ENCODE peak calls at places on chromosomes 1 and 21, in four cellular contexts. One of them, this sample, is unnamed.

GRCh38 chr1:227521782-227522181 is 41.6 kb upstream of the ZNF678 start:
- DNase-seq in K562: no peak
- DNase-seq in A549: no peak
- DNase-seq in IMR-90: no peak
- DNase-seq in this sample: no peak

GRCh38 chr1:21297975-21298374 is 7.7 kb upstream of the ECE1 start:
- DNase-seq in K562: no peak
- DNase-seq in A549: no peak
- DNase-seq in IMR-90: no peak
- DNase-seq in this sample: no peak

GRCh38 chr1:53547321-53547720 is 88.1 kb downstream of the DMRTB1 start:
- DNase-seq in K562: no peak
- DNase-seq in A549: no peak
- DNase-seq in IMR-90: no peak
- DNase-seq in this sample: no peak

GRCh38 chr1:31483012-31483946 is 70.3 kb downstream of the SERINC2 start:
- DNase-seq in K562: no peak
- DNase-seq in A549: peak; percentile 43
- DNase-seq in IMR-90: peak; percentile 96
- DNase-seq in this sample: no peak

GRCh38 chr21:31482460-31482859 is 138.4 kb upstream of the TIAM1 start:
- DNase-seq in K562: no peak
- DNase-seq in A549: no peak
- DNase-seq in IMR-90: no peak
- DNase-seq in this sample: no peak

GRCh38 chr1:23556661-23557470 is 2.4 kb downstream of the ID3 start:
- DNase-seq in K562: no peak
- DNase-seq in A549: peak; percentile 82
- DNase-seq in IMR-90: peak; percentile 86
- DNase-seq in this sample: peak; percentile 75

GRCh38 chr1:234186037-234186688 is 187.1 kb upstream of the COA6 start:
- DNase-seq in K562: no peak
- DNase-seq in A549: peak; percentile 86
- DNase-seq in IMR-90: peak; percentile 42
- DNase-seq in this sample: peak; percentile 6

GRCh38 chr21:15928686-15929085 is 198.9 kb downstream of the USP25 start:
- DNase-seq in K562: no peak
- DNase-seq in A549: no peak
- DNase-seq in IMR-90: no peak
- DNase-seq in this sample: no peak

GRCh38 chr1:55141295-55141893 is 73.8 kb downstream of the USP24 start:
- DNase-seq in K562: no peak
- DNase-seq in A549: no peak
- DNase-seq in IMR-90: no peak
- DNase-seq in this sample: no peak

GRCh38 chr21:34545079-34545884 is 33.3 kb upstream of the KCNE1 start:
- DNase-seq in K562: no peak
- DNase-seq in A549: peak; percentile 31
- DNase-seq in IMR-90: peak; percentile 73
- DNase-seq in this sample: peak; percentile 62

GRCh38 chr21:31354604-31355443 is 10.8 kb upstream of the TIAM1 start:
- DNase-seq in K562: no peak
- DNase-seq in A549: peak; percentile 11
- DNase-seq in IMR-90: peak; percentile 87
- DNase-seq in this sample: no peak

GRCh38 chr1:205450448-205450847 is 5.4 kb downstream of the BLACAT1 start:
- DNase-seq in K562: peak; percentile 46
- DNase-seq in A549: no peak
- DNase-seq in IMR-90: no peak
- DNase-seq in this sample: peak; percentile 68

GRCh38 chr1:202713110-202713509 is 2.9 kb upstream of the SYT2 start:
- DNase-seq in K562: no peak
- DNase-seq in A549: peak; percentile 57
- DNase-seq in IMR-90: no peak
- DNase-seq in this sample: no peak

GRCh38 chr1:111225717-111226400 is 1.7 kb upstream of the CHI3L2 start:
- DNase-seq in K562: no peak
- DNase-seq in A549: no peak
- DNase-seq in IMR-90: peak; percentile 36
- DNase-seq in this sample: no peak

GRCh38 chr21:37074546-37074945 is 1.5 kb downstream of the TTC3 start:
- DNase-seq in K562: no peak
- DNase-seq in A549: no peak
- DNase-seq in IMR-90: no peak
- DNase-seq in this sample: no peak

GRCh38 chr21:25281134-25281533 is 326.1 kb downstream of the MRPL39 start:
- DNase-seq in K562: no peak
- DNase-seq in A549: no peak
- DNase-seq in IMR-90: no peak
- DNase-seq in this sample: no peak

GRCh38 chr1:5165747-5166146 is 511.3 kb downstream of the AJAP1 start:
- DNase-seq in K562: no peak
- DNase-seq in A549: no peak
- DNase-seq in IMR-90: no peak
- DNase-seq in this sample: no peak

GRCh38 chr1:115144176-115144575 is 54.9 kb upstream of the TSPAN2 start:
- DNase-seq in K562: no peak
- DNase-seq in A549: no peak
- DNase-seq in IMR-90: no peak
- DNase-seq in this sample: no peak

GRCh38 chr1:155127672-155128468 is at the start of gene EFNA1:
- DNase-seq in K562: peak; percentile 78
- DNase-seq in A549: peak; percentile 59
- DNase-seq in IMR-90: no peak
- DNase-seq in this sample: peak; percentile 59

GRCh38 chr1:145845144-145845513 is 301 bp upstream of the NUDT17 start:
- DNase-seq in K562: no peak
- DNase-seq in A549: no peak
- DNase-seq in IMR-90: no peak
- DNase-seq in this sample: no peak

GRCh38 chr1:27336756-27337155 is 5.1 kb upstream of the SYTL1 start:
- DNase-seq in K562: no peak
- DNase-seq in A549: no peak
- DNase-seq in IMR-90: no peak
- DNase-seq in this sample: no peak

GRCh38 chr1:49389699-49390098 is 613.0 kb upstream of the BEND5 start:
- DNase-seq in K562: no peak
- DNase-seq in A549: no peak
- DNase-seq in IMR-90: no peak
- DNase-seq in this sample: no peak

GRCh38 chr1:152252157-152252556 is 28.2 kb upstream of the HRNR start:
- DNase-seq in K562: no peak
- DNase-seq in A549: no peak
- DNase-seq in IMR-90: no peak
- DNase-seq in this sample: no peak

GRCh38 chr1:22332166-22332717 is 119.4 kb upstream of the ZBTB40 start:
- DNase-seq in K562: no peak
- DNase-seq in A549: no peak
- DNase-seq in IMR-90: no peak
- DNase-seq in this sample: no peak

GRCh38 chr1:97820470-97821188 is 100.2 kb downstream of the DPYD start:
- DNase-seq in K562: no peak
- DNase-seq in A549: peak; percentile 33
- DNase-seq in IMR-90: peak; percentile 58
- DNase-seq in this sample: peak; percentile 5

GRCh38 chr1:243411472-243411871 is 155.6 kb downstream of the SDCCAG8 start:
- DNase-seq in K562: no peak
- DNase-seq in A549: no peak
- DNase-seq in IMR-90: no peak
- DNase-seq in this sample: no peak

GRCh38 chr1:26946270-26946669 is 14.0 kb downstream of the KDF1 start:
- DNase-seq in K562: no peak
- DNase-seq in A549: no peak
- DNase-seq in IMR-90: no peak
- DNase-seq in this sample: no peak

GRCh38 chr1:97379387-97380075 is 541.3 kb downstream of the DPYD start:
- DNase-seq in K562: no peak
- DNase-seq in A549: no peak
- DNase-seq in IMR-90: peak; percentile 86
- DNase-seq in this sample: no peak

GRCh38 chr1:112251766-112252506 is 144.1 kb upstream of the CTTNBP2NL start:
- DNase-seq in K562: no peak
- DNase-seq in A549: peak; percentile 72
- DNase-seq in IMR-90: peak; percentile 32
- DNase-seq in this sample: no peak

GRCh38 chr1:165114022-165114888 is 242.3 kb downstream of the LMX1A start:
- DNase-seq in K562: peak; percentile 45
- DNase-seq in A549: peak; percentile 59
- DNase-seq in IMR-90: peak; percentile 30
- DNase-seq in this sample: peak; percentile 35

GRCh38 chr1:109478806-109479205 is 4.9 kb upstream of the ATXN7L2 start:
- DNase-seq in K562: peak; percentile 72
- DNase-seq in A549: no peak
- DNase-seq in IMR-90: no peak
- DNase-seq in this sample: no peak

GRCh38 chr1:17090844-17091243 is 28.4 kb downstream of the PADI2 start:
- DNase-seq in K562: no peak
- DNase-seq in A549: no peak
- DNase-seq in IMR-90: no peak
- DNase-seq in this sample: no peak

GRCh38 chr1:9018372-9018771 is 7.9 kb downstream of the SLC2A7 start:
- DNase-seq in K562: no peak
- DNase-seq in A549: no peak
- DNase-seq in IMR-90: no peak
- DNase-seq in this sample: no peak

GRCh38 chr1:109498161-109498801 is 4.4 kb downstream of the CYB561D1 start:
- DNase-seq in K562: peak; percentile 68
- DNase-seq in A549: peak; percentile 28
- DNase-seq in IMR-90: peak; percentile 46
- DNase-seq in this sample: no peak

GRCh38 chr1:112769611-112770010 is 54.5 kb upstream of the PPM1J start:
- DNase-seq in K562: no peak
- DNase-seq in A549: no peak
- DNase-seq in IMR-90: peak; percentile 27
- DNase-seq in this sample: no peak

GRCh38 chr1:5907386-5907785 is 84.8 kb downstream of the NPHP4 start:
- DNase-seq in K562: no peak
- DNase-seq in A549: no peak
- DNase-seq in IMR-90: no peak
- DNase-seq in this sample: no peak

GRCh38 chr1:235407419-235407818 is 40.2 kb downstream of the TBCE start:
- DNase-seq in K562: no peak
- DNase-seq in A549: no peak
- DNase-seq in IMR-90: no peak
- DNase-seq in this sample: no peak

GRCh38 chr1:231636157-231636556 is 9.6 kb downstream of the DISC1 start:
- DNase-seq in K562: no peak
- DNase-seq in A549: peak; percentile 31
- DNase-seq in IMR-90: peak; percentile 80
- DNase-seq in this sample: peak; percentile 67

GRCh38 chr1:170735366-170736263 is 71.7 kb downstream of the PRRX1 start:
- DNase-seq in K562: no peak
- DNase-seq in A549: no peak
- DNase-seq in IMR-90: no peak
- DNase-seq in this sample: no peak
- TF ChIP-seq MAFK in K562: no peak
- TF ChIP-seq MAFK in A549: no peak
- TF ChIP-seq MAFK in IMR-90: no peak
- TF ChIP-seq MAFK in this sample: no peak

GRCh38 chr1:47786301-47786700 is 210.9 kb downstream of the TRABD2B start:
- DNase-seq in K562: no peak
- DNase-seq in A549: no peak
- DNase-seq in IMR-90: no peak
- DNase-seq in this sample: no peak
- TF ChIP-seq MAFK in K562: no peak
- TF ChIP-seq MAFK in A549: no peak
- TF ChIP-seq MAFK in IMR-90: no peak
- TF ChIP-seq MAFK in this sample: no peak

GRCh38 chr1:46333300-46334029 is 7.1 kb upstream of the NSUN4 start:
- DNase-seq in K562: no peak
- DNase-seq in A549: peak; percentile 51
- DNase-seq in IMR-90: peak; percentile 31
- DNase-seq in this sample: peak; percentile 63
- TF ChIP-seq MAFK in K562: no peak
- TF ChIP-seq MAFK in A549: no peak
- TF ChIP-seq MAFK in IMR-90: no peak
- TF ChIP-seq MAFK in this sample: no peak

GRCh38 chr21:45582128-45582527 is 39.9 kb upstream of the SLC19A1 start:
- DNase-seq in K562: peak; percentile 17
- DNase-seq in A549: no peak
- DNase-seq in IMR-90: no peak
- DNase-seq in this sample: no peak

GRCh38 chr21:45581322-45581712 is 39.1 kb upstream of the SLC19A1 start:
- DNase-seq in K562: peak; percentile 7
- DNase-seq in A549: no peak
- DNase-seq in IMR-90: no peak
- DNase-seq in this sample: no peak

GRCh38 chr21:45586289-45586858 is 44.1 kb upstream of the SLC19A1 start:
- DNase-seq in K562: no peak
- DNase-seq in A549: no peak
- DNase-seq in IMR-90: no peak
- DNase-seq in this sample: no peak

GRCh38 chr21:45584786-45585185 is 42.5 kb upstream of the SLC19A1 start:
- DNase-seq in K562: no peak
- DNase-seq in A549: no peak
- DNase-seq in IMR-90: no peak
- DNase-seq in this sample: no peak

DNA sequence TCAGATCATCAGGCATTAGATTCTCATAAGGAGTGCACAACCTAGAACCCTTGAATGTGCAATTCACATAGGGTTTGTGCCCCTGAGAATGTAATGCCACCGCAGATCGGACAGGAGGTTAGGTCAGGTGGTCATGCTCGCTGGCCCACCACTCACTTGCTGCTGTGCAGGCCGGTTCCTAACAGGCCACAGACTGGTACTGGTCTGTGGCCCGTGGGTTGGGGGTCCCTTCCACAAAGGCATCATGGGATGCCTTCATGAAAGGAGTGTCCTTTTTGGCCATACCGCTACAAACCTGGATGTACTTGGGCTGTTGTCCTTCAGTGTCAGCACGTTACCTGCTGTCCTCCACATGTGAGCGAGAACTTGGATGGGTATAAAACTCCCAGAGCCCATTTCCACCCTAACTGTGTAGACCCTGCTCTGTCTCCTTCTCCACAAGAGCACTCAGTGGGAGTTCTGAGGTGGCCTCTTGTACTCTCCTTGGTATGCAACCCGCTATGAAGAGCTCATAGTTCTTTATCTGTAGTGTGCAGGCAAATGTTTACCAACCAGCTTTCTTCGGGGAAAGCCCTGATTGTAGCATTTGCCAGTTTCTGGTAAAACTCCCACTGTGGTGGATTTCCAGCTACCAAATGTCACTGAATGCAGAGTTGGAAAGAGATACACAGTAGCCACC is 41.7 kb upstream of the SLC19A1 start:
- DNase-seq in K562: no peak
- DNase-seq in A549: no peak
- DNase-seq in IMR-90: no peak
- DNase-seq in this sample: no peak
- TF ChIP-seq MAFK in K562: no peak
- TF ChIP-seq MAFK in A549: no peak
- TF ChIP-seq MAFK in IMR-90: no peak
- TF ChIP-seq MAFK in this sample: no peak